ENCODE peak calls at places on chromosome 1, in four cellular contexts. Z, G, H and O are unnamed samples.

GRCh38 chr1:36400514-36400824 is 2.8 kb upstream of the LSM10 start:
- DNase-seq in Z (no peak), G (no peak), H (no peak), O (no peak)

GRCh38 chr1:6006882-6007281 is 14.7 kb upstream of the NPHP4 start:
- DNase-seq in Z (no peak), G (peak; percentile 16), H (no peak), O (peak; percentile 24)

GRCh38 chr1:97270508-97271307 is 549.1 kb downstream of the PTBP2 start:
- DNase-seq in Z (no peak), G (no peak), H (no peak), O (no peak)

GRCh38 chr1:118317836-118318614 is 133.0 kb upstream of the SPAG17 start:
- DNase-seq in Z (no peak), G (no peak), H (no peak), O (no peak)

GRCh38 chr1:45258059-45258650 is 51.8 kb upstream of the ZSWIM5 start:
- DNase-seq in Z (no peak), G (no peak), H (no peak), O (no peak)

GRCh38 chr1:56787330-56787729 is 31.9 kb downstream of the FYB2 start:
- DNase-seq in Z (no peak), G (no peak), H (no peak), O (no peak)

GRCh38 chr1:223135176-223135575 is 7.9 kb downstream of the TLR5 start:
- DNase-seq in Z (no peak), G (peak; percentile 51), H (no peak), O (no peak)

GRCh38 chr1:197526736-197527371 is 248.4 kb downstream of the DENND1B start:
- DNase-seq in Z (no peak), G (no peak), H (peak; percentile 28), O (no peak)

GRCh38 chr1:8450312-8450711 is 132.4 kb downstream of the SLC45A1 start:
- DNase-seq in Z (no peak), G (no peak), H (no peak), O (no peak)

GRCh38 chr1:155124503-155125463 is 2.9 kb upstream of the EFNA1 start:
- DNase-seq in Z (no peak), G (no peak), H (no peak), O (no peak)

GRCh38 chr1:155226910-155227260 is 18.4 kb downstream of the MTX1 start:
- DNase-seq in Z (peak; percentile 36), G (no peak), H (no peak), O (no peak)